ENCODE peak calls at places on chromosomes 16 and 17, in six cellular contexts. M is kidney tubule cell; D is neural progenitor cell; N is mesendoderm; S is stimulated activated CD8-positive, alpha-beta memory T cell treated with anti-CD3 and anti-CD28 coated beads, Interleukin-2, amount 100 ng/mL, for 1 hour; C is HS-5. I is an unnamed sample.
A peak's percentile ranks its signal among the peaks of the same experiment; 100 is the strongest.

GRCh38 chr17:82228842-82229685 is at the start of gene SLC16A3:
- DNase-seq in M (peak; percentile 82), D (peak; percentile 91), N (peak; percentile 55), S (no peak), C (no peak), I (peak; percentile 64)

GRCh38 chr16:67277294-67277998 is 1.9 kb upstream of the PLEKHG4 start:
- DNase-seq in M (peak; percentile 99), D (no peak), N (peak; percentile 33), S (no peak), C (peak; percentile 97), I (no peak)

GRCh38 chr17:50923611-50924010 is 57.5 kb upstream of the TOB1 start:
- DNase-seq in M (peak; percentile 49), D (no peak), N (no peak), S (no peak), C (no peak), I (peak; percentile 71)

GRCh38 chr17:80263253-80264047 is 2.8 kb downstream of the RNF213 start:
- DNase-seq in M (peak; percentile 97), D (no peak), N (peak; percentile 51), S (peak; percentile 66), C (no peak), I (no peak)

GRCh38 chr16:27943766-27944165 is 119.7 kb downstream of the GSG1L start:
- DNase-seq in M (no peak), D (no peak), N (no peak), S (no peak), C (no peak), I (no peak)

GRCh38 chr17:79044462-79044861 is 20.5 kb downstream of the C1QTNF1 start:
- DNase-seq in M (no peak), D (no peak), N (no peak), S (no peak), C (no peak), I (no peak)

GRCh38 chr17:34318474-34318873 is 761 bp upstream of the CCL8 start:
- DNase-seq in M (no peak), D (peak; percentile 21), N (peak; percentile 62), S (no peak), C (no peak), I (no peak)

GRCh38 chr17:77602883-77603640 is 355.4 kb upstream of the TNRC6C start:
- DNase-seq in M (no peak), D (no peak), N (no peak), S (no peak), C (no peak), I (no peak)

GRCh38 chr17:39722965-39723848 is 7.1 kb downstream of the MIEN1 start:
- DNase-seq in M (no peak), D (no peak), N (peak; percentile 64), S (no peak), C (no peak), I (no peak)

GRCh38 chr16:86899757-86900156 is 321.4 kb downstream of the FOXL1 start:
- DNase-seq in M (no peak), D (no peak), N (no peak), S (no peak), C (no peak), I (no peak)

GRCh38 chr16:2343211-2343610 is 2.7 kb upstream of the ABCA3 start:
- DNase-seq in M (no peak), D (no peak), N (no peak), S (no peak), C (no peak), I (no peak)

GRCh38 chr16:87319011-87319410 is 1.8 kb upstream of the C16orf95 start:
- DNase-seq in M (no peak), D (no peak), N (no peak), S (no peak), C (no peak), I (no peak)

GRCh38 chr17:38550661-38551060 is 55.1 kb downstream of the SRCIN1 start:
- DNase-seq in M (peak; percentile 7), D (no peak), N (no peak), S (no peak), C (no peak), I (no peak)

GRCh38 chr16:67563708-67564468 is 1.6 kb downstream of the CTCF start:
- DNase-seq in M (peak; percentile 49), D (peak; percentile 36), N (peak; percentile 41), S (no peak), C (no peak), I (peak; percentile 7)

GRCh38 chr17:39218906-39219305 is 6.8 kb downstream of the STAC2 start:
- DNase-seq in M (no peak), D (no peak), N (no peak), S (no peak), C (no peak), I (no peak)

GRCh38 chr17:66337866-66338472 is 35.6 kb downstream of the PRKCA start:
- DNase-seq in M (no peak), D (no peak), N (no peak), S (no peak), C (no peak), I (no peak)

GRCh38 chr16:65621640-65622039 is 499.8 kb upstream of the CDH11 start:
- DNase-seq in M (no peak), D (no peak), N (no peak), S (no peak), C (no peak), I (peak; percentile 64)

GRCh38 chr17:49567871-49568694 is 7.6 kb upstream of the NXPH3 start:
- DNase-seq in M (peak; percentile 81), D (peak; percentile 92), N (peak; percentile 82), S (peak; percentile 72), C (no peak), I (peak; percentile 74)

GRCh38 chr17:42751628-42752027 is 6.8 kb upstream of the EZH1 start:
- DNase-seq in M (no peak), D (no peak), N (no peak), S (no peak), C (no peak), I (no peak)

GRCh38 chr16:78122774-78123315 is 23.4 kb downstream of the WWOX start:
- DNase-seq in M (peak; percentile 74), D (peak; percentile 32), N (peak; percentile 59), S (no peak), C (peak; percentile 11), I (peak; percentile 52)

GRCh38 chr17:78986048-78986648 is 6.4 kb upstream of the LGALS3BP start:
- DNase-seq in M (peak; percentile 20), D (no peak), N (no peak), S (no peak), C (no peak), I (peak; percentile 29)

GRCh38 chr16:23026777-23027362 is 122.4 kb downstream of the USP31 start:
- DNase-seq in M (peak; percentile 15), D (peak; percentile 82), N (peak; percentile 70), S (no peak), C (no peak), I (no peak)

GRCh38 chr16:70804153-70804728 is 3.3 kb upstream of the VAC14 start:
- DNase-seq in M (no peak), D (no peak), N (peak; percentile 15), S (no peak), C (peak; percentile 99), I (no peak)

GRCh38 chr16:8686879-8687278 is 12.5 kb downstream of the ABAT start:
- DNase-seq in M (no peak), D (no peak), N (no peak), S (no peak), C (no peak), I (no peak)

GRCh38 chr17:14300628-14301278 is at the start of gene HS3ST3B1:
- DNase-seq in M (peak; percentile 97), D (peak; percentile 99), N (peak; percentile 100), S (peak; percentile 96), C (peak; percentile 96), I (no peak)

GRCh38 chr16:11582157-11582814 is 4.4 kb downstream of the LITAF start:
- DNase-seq in M (no peak), D (no peak), N (no peak), S (no peak), C (no peak), I (no peak)

GRCh38 chr16:10738231-10739077 is 5.2 kb upstream of the NUBP1 start:
- DNase-seq in M (peak; percentile 91), D (no peak), N (peak; percentile 71), S (no peak), C (peak; percentile 68), I (no peak)

GRCh38 chr17:35713069-35713728 is 18.2 kb upstream of the RASL10B start:
- DNase-seq in M (peak; percentile 20), D (no peak), N (peak; percentile 64), S (no peak), C (peak; percentile 84), I (no peak)

GRCh38 chr17:73710095-73710592 is 65.9 kb upstream of the SDK2 start:
- DNase-seq in M (peak; percentile 83), D (peak; percentile 83), N (peak; percentile 82), S (peak; percentile 18), C (no peak), I (peak; percentile 82)

GRCh38 chr16:3127745-3128144 is 7.1 kb upstream of the ZNF213 start:
- DNase-seq in M (no peak), D (peak; percentile 63), N (no peak), S (no peak), C (no peak), I (peak; percentile 83)

I was measured in NCI-H345.